ENCODE peak calls at places on chromosomes 5 and 9, in seven cellular contexts. M is cerebellar nuclear complex, C is fibroblast of lung, B is activated T-cell treated with anti-CD3 and anti-CD28 coated beads for 1 hour, I is NCI-H345, N is fibroblast of the conjunctiva, S is GM23248. V is an unnamed sample.
A peak's percentile ranks its signal among the peaks of the same experiment; 100 is the strongest.

GRCh38 chr5:138282918-138283742 is 8.7 kb upstream of the GFRA3 start:
- DNase-seq in M (no peak), C (peak; percentile 65), B (no peak), I (peak; percentile 36), N (peak; percentile 46), S (peak; percentile 67), V (peak; percentile 32)

GRCh38 chr5:50770441-50770840 is 104.0 kb downstream of the PARP8 start:
- DNase-seq in M (no peak), C (no peak), B (no peak), I (no peak), N (no peak), S (no peak), V (no peak)

GRCh38 chr9:78167356-78167755 is 68.5 kb upstream of the CEP78 start:
- DNase-seq in M (no peak), C (no peak), B (no peak), I (peak; percentile 58), N (no peak), S (no peak), V (no peak)

GRCh38 chr5:74357827-74358226 is 282.7 kb downstream of the ENC1 start:
- DNase-seq in M (no peak), C (no peak), B (no peak), I (no peak), N (no peak), S (no peak), V (no peak)

GRCh38 chr5:150293091-150293941 is 3.7 kb upstream of the CAMK2A start:
- DNase-seq in M (no peak), C (no peak), B (no peak), I (no peak), N (no peak), S (no peak), V (no peak)

GRCh38 chr9:29439961-29440360 is 1866.7 kb upstream of the C9orf72 start:
- DNase-seq in M (no peak), C (peak; percentile 1), B (no peak), I (no peak), N (peak; percentile 3), S (no peak), V (no peak)

GRCh38 chr5:168934186-168934585 is 355.0 kb upstream of the PANK3 start:
- DNase-seq in M (no peak), C (no peak), B (no peak), I (no peak), N (no peak), S (peak; percentile 37), V (no peak)

GRCh38 chr5:174423538-174423937 is 300.8 kb upstream of the MSX2 start:
- DNase-seq in M (no peak), C (no peak), B (no peak), I (peak; percentile 7), N (no peak), S (no peak), V (no peak)

GRCh38 chr5:120139039-120139438 is 325.1 kb upstream of the PRR16 start:
- DNase-seq in M (no peak), C (peak; percentile 100), B (no peak), I (no peak), N (peak; percentile 90), S (peak; percentile 93), V (peak; percentile 62)

GRCh38 chr5:109713453-109713852 is 23.7 kb downstream of the MAN2A1 start:
- DNase-seq in M (no peak), C (no peak), B (no peak), I (no peak), N (no peak), S (peak; percentile 44), V (no peak)

GRCh38 chr9:110700953-110701352 is 32.4 kb downstream of the MUSK start:
- DNase-seq in M (no peak), C (peak; percentile 49), B (no peak), I (no peak), N (no peak), S (peak; percentile 48), V (peak; percentile 41)

GRCh38 chr9:99181621-99182020 is 40.1 kb downstream of the ALG2 start:
- DNase-seq in M (no peak), C (peak; percentile 5), B (no peak), I (no peak), N (no peak), S (no peak), V (peak; percentile 88)

GRCh38 chr9:106906129-106906528 is 43.2 kb downstream of the ZNF462 start:
- DNase-seq in M (no peak), C (no peak), B (no peak), I (no peak), N (no peak), S (no peak), V (no peak)

GRCh38 chr5:83955916-83956315 is 235.3 kb upstream of the HAPLN1 start:
- DNase-seq in M (no peak), C (peak; percentile 50), B (no peak), I (no peak), N (no peak), S (peak; percentile 70), V (peak; percentile 74)

GRCh38 chr9:78788101-78788500 is 491.2 kb downstream of the PSAT1 start:
- DNase-seq in M (no peak), C (peak; percentile 23), B (no peak), I (no peak), N (no peak), S (peak; percentile 61), V (no peak)

GRCh38 chr5:150671509-150672236 is 10.6 kb downstream of the MYOZ3 start:
- DNase-seq in M (no peak), C (no peak), B (no peak), I (no peak), N (no peak), S (peak; percentile 39), V (no peak)

GRCh38 chr5:130795037-130795436 is 370.0 kb downstream of the HINT1 start:
- DNase-seq in M (no peak), C (no peak), B (no peak), I (no peak), N (no peak), S (no peak), V (no peak)

GRCh38 chr5:180787025-180787424 is 15.6 kb downstream of the MGAT1 start:
- DNase-seq in M (no peak), C (no peak), B (no peak), I (no peak), N (no peak), S (peak; percentile 34), V (no peak)

GRCh38 chr5:154501566-154501965 is 23.5 kb upstream of the HAND1 start:
- DNase-seq in M (no peak), C (no peak), B (no peak), I (no peak), N (no peak), S (no peak), V (no peak)

GRCh38 chr9:35962126-35962906 is 4.4 kb upstream of the OR2S2 start:
- DNase-seq in M (no peak), C (peak; percentile 72), B (no peak), I (no peak), N (no peak), S (peak; percentile 90), V (peak; percentile 68)

GRCh38 chr5:128258387-128258786 is 174.8 kb downstream of the SLC12A2 start:
- DNase-seq in M (no peak), C (no peak), B (no peak), I (no peak), N (no peak), S (no peak), V (no peak)

GRCh38 chr9:115595951-115596742 is 478.2 kb upstream of the TNC start:
- DNase-seq in M (no peak), C (peak; percentile 59), B (no peak), I (no peak), N (peak; percentile 95), S (peak; percentile 90), V (peak; percentile 90)

GRCh38 chr9:128587453-128587852 is 35.1 kb downstream of the SPTAN1 start:
- DNase-seq in M (no peak), C (no peak), B (no peak), I (no peak), N (no peak), S (no peak), V (no peak)

GRCh38 chr9:129568560-129569505 is 52.1 kb downstream of the C9orf50 start:
- DNase-seq in M (no peak), C (no peak), B (no peak), I (no peak), N (no peak), S (peak; percentile 55), V (no peak)

GRCh38 chr5:134879456-134879855 is 5.3 kb downstream of the TXNDC15 start:
- DNase-seq in M (no peak), C (no peak), B (no peak), I (no peak), N (no peak), S (no peak), V (no peak)

GRCh38 chr5:170168797-170169196 is 63.1 kb downstream of the FOXI1 start:
- DNase-seq in M (no peak), C (no peak), B (no peak), I (no peak), N (no peak), S (no peak), V (no peak)

GRCh38 chr9:77495834-77496671 is 152.1 kb downstream of the GNA14 start:
- DNase-seq in M (no peak), C (peak; percentile 23), B (no peak), I (no peak), N (peak; percentile 8), S (peak; percentile 85), V (no peak)

GRCh38 chr5:1505506-1506241 is 18.1 kb downstream of the LPCAT1 start:
- DNase-seq in M (no peak), C (no peak), B (no peak), I (no peak), N (no peak), S (no peak), V (no peak)

GRCh38 chr5:591746-592145 is 20.4 kb upstream of the CEP72 start:
- DNase-seq in M (no peak), C (no peak), B (no peak), I (peak; percentile 95), N (no peak), S (no peak), V (no peak)

GRCh38 chr5:77987331-77987730 is 211.2 kb upstream of the TBCA start:
- DNase-seq in M (no peak), C (no peak), B (no peak), I (no peak), N (no peak), S (no peak), V (no peak)

GRCh38 chr9:88197781-88198345 is 59.6 kb upstream of the SPATA31C2 start:
- DNase-seq in M (no peak), C (peak; percentile 59), B (no peak), I (no peak), N (peak; percentile 53), S (peak; percentile 74), V (peak; percentile 58)

GRCh38 chr5:98929123-98929981 is 545 bp upstream of the CHD1 start:
- DNase-seq in M (peak; percentile 50), C (peak; percentile 99), B (peak; percentile 89), I (peak; percentile 83), N (peak; percentile 95), S (peak; percentile 99), V (peak; percentile 96)

GRCh38 chr9:2919347-2919746 is 75.5 kb upstream of the PUM3 start:
- DNase-seq in M (no peak), C (no peak), B (no peak), I (no peak), N (peak; percentile 82), S (peak; percentile 60), V (peak; percentile 67)

GRCh38 chr9:34797367-34797766 is 87.4 kb upstream of the CCL21 start:
- DNase-seq in M (no peak), C (no peak), B (no peak), I (no peak), N (no peak), S (no peak), V (peak; percentile 18)

GRCh38 chr5:25963251-25964008 is 1075.0 kb downstream of the CDH9 start:
- DNase-seq in M (no peak), C (no peak), B (no peak), I (no peak), N (peak; percentile 6), S (no peak), V (no peak)

GRCh38 chr5:142015781-142016533 is 3.1 kb upstream of the GNPDA1 start:
- DNase-seq in M (no peak), C (no peak), B (peak; percentile 23), I (no peak), N (no peak), S (peak; percentile 78), V (peak; percentile 59)

GRCh38 chr5:83562817-83563557 is 91.4 kb downstream of the VCAN start:
- DNase-seq in M (no peak), C (peak; percentile 70), B (no peak), I (no peak), N (no peak), S (peak; percentile 51), V (no peak)

GRCh38 chr5:98986556-98986955 is 57.7 kb upstream of the CHD1 start:
- DNase-seq in M (no peak), C (no peak), B (no peak), I (no peak), N (no peak), S (no peak), V (no peak)